ENCODE peak calls at places on chromosomes 16 and 17, in nine cellular contexts. One of them, this sample, is unnamed.

GRCh38 chr16:8869212-8869987 is 594 bp upstream of the CARHSP1 start:
- DNase-seq in non-pigmented ciliary epithelial cell: no peak
- DNase-seq in BJ: no peak
- DNase-seq in caudate nucleus: no peak
- DNase-seq in breast epithelium: no peak
- DNase-seq in T-helper 2 cell: no peak
- DNase-seq in HuH-7: peak
- DNase-seq in KG1: no peak
- DNase-seq in EH: no peak
- DNase-seq in this sample: no peak

GRCh38 chr16:70444249-70445063 is 5.6 kb upstream of the ST3GAL2 start:
- DNase-seq in non-pigmented ciliary epithelial cell: no peak
- DNase-seq in BJ: no peak
- DNase-seq in caudate nucleus: no peak
- DNase-seq in breast epithelium: no peak
- DNase-seq in T-helper 2 cell: no peak
- DNase-seq in HuH-7: peak
- DNase-seq in KG1: no peak
- DNase-seq in EH: no peak
- DNase-seq in this sample: no peak

GRCh38 chr17:31561469-31562412 is 170.3 kb downstream of the RAB11FIP4 start:
- DNase-seq in non-pigmented ciliary epithelial cell: no peak
- DNase-seq in BJ: no peak
- DNase-seq in caudate nucleus: no peak
- DNase-seq in breast epithelium: no peak
- DNase-seq in T-helper 2 cell: no peak
- DNase-seq in HuH-7: peak
- DNase-seq in KG1: peak
- DNase-seq in EH: peak
- DNase-seq in this sample: peak

GRCh38 chr17:77738666-77739531 is 219.6 kb upstream of the TNRC6C start:
- DNase-seq in non-pigmented ciliary epithelial cell: no peak
- DNase-seq in BJ: no peak
- DNase-seq in caudate nucleus: peak
- DNase-seq in breast epithelium: peak
- DNase-seq in T-helper 2 cell: no peak
- DNase-seq in HuH-7: no peak
- DNase-seq in KG1: no peak
- DNase-seq in EH: no peak
- DNase-seq in this sample: no peak

GRCh38 chr17:50265212-50265611 is 9.1 kb upstream of the TMEM92 start:
- DNase-seq in non-pigmented ciliary epithelial cell: no peak
- DNase-seq in BJ: no peak
- DNase-seq in caudate nucleus: no peak
- DNase-seq in breast epithelium: no peak
- DNase-seq in T-helper 2 cell: no peak
- DNase-seq in HuH-7: no peak
- DNase-seq in KG1: no peak
- DNase-seq in EH: no peak
- DNase-seq in this sample: no peak

GRCh38 chr17:6019959-6020358 is 50.2 kb upstream of the WSCD1 start:
- DNase-seq in non-pigmented ciliary epithelial cell: no peak
- DNase-seq in BJ: no peak
- DNase-seq in caudate nucleus: no peak
- DNase-seq in breast epithelium: no peak
- DNase-seq in T-helper 2 cell: no peak
- DNase-seq in HuH-7: no peak
- DNase-seq in KG1: no peak
- DNase-seq in EH: no peak
- DNase-seq in this sample: no peak

GRCh38 chr17:41824086-41824485 is 11.3 kb downstream of the FKBP10 start:
- DNase-seq in non-pigmented ciliary epithelial cell: no peak
- DNase-seq in BJ: no peak
- DNase-seq in caudate nucleus: no peak
- DNase-seq in breast epithelium: no peak
- DNase-seq in T-helper 2 cell: no peak
- DNase-seq in HuH-7: no peak
- DNase-seq in KG1: no peak
- DNase-seq in EH: peak
- DNase-seq in this sample: peak

GRCh38 chr17:69141802-69142472 is at the start of gene ABCA6:
- DNase-seq in non-pigmented ciliary epithelial cell: no peak
- DNase-seq in BJ: peak
- DNase-seq in caudate nucleus: no peak
- DNase-seq in breast epithelium: no peak
- DNase-seq in T-helper 2 cell: no peak
- DNase-seq in HuH-7: no peak
- DNase-seq in KG1: no peak
- DNase-seq in EH: peak
- DNase-seq in this sample: peak

GRCh38 chr17:19578545-19578944 is 44.9 kb downstream of the SLC47A1 start:
- DNase-seq in non-pigmented ciliary epithelial cell: no peak
- DNase-seq in BJ: no peak
- DNase-seq in caudate nucleus: no peak
- DNase-seq in breast epithelium: no peak
- DNase-seq in T-helper 2 cell: no peak
- DNase-seq in HuH-7: no peak
- DNase-seq in KG1: no peak
- DNase-seq in EH: peak
- DNase-seq in this sample: peak

GRCh38 chr16:50153648-50154368 is 702 bp downstream of the TENT4B start:
- DNase-seq in non-pigmented ciliary epithelial cell: no peak
- DNase-seq in BJ: no peak
- DNase-seq in caudate nucleus: peak
- DNase-seq in breast epithelium: no peak
- DNase-seq in T-helper 2 cell: peak
- DNase-seq in HuH-7: peak
- DNase-seq in KG1: no peak
- DNase-seq in EH: peak
- DNase-seq in this sample: peak

GRCh38 chr16:81493755-81494433 is 49.3 kb downstream of the CMIP start:
- DNase-seq in non-pigmented ciliary epithelial cell: peak
- DNase-seq in BJ: peak
- DNase-seq in caudate nucleus: no peak
- DNase-seq in breast epithelium: peak
- DNase-seq in T-helper 2 cell: no peak
- DNase-seq in HuH-7: no peak
- DNase-seq in KG1: no peak
- DNase-seq in EH: peak
- DNase-seq in this sample: peak

GRCh38 chr17:78650093-78650715 is 73.0 kb upstream of the DNAH17 start:
- DNase-seq in non-pigmented ciliary epithelial cell: no peak
- DNase-seq in BJ: no peak
- DNase-seq in caudate nucleus: no peak
- DNase-seq in breast epithelium: no peak
- DNase-seq in T-helper 2 cell: no peak
- DNase-seq in HuH-7: peak
- DNase-seq in KG1: no peak
- DNase-seq in EH: no peak
- DNase-seq in this sample: no peak

GRCh38 chr17:77968788-77969187 is 10.3 kb downstream of the TNRC6C start:
- DNase-seq in non-pigmented ciliary epithelial cell: no peak
- DNase-seq in BJ: no peak
- DNase-seq in caudate nucleus: no peak
- DNase-seq in breast epithelium: no peak
- DNase-seq in T-helper 2 cell: no peak
- DNase-seq in HuH-7: no peak
- DNase-seq in KG1: no peak
- DNase-seq in EH: no peak
- DNase-seq in this sample: no peak

GRCh38 chr17:58189436-58190146 is 2.9 kb upstream of the EPX start:
- DNase-seq in non-pigmented ciliary epithelial cell: peak
- DNase-seq in BJ: peak
- DNase-seq in caudate nucleus: no peak
- DNase-seq in breast epithelium: no peak
- DNase-seq in T-helper 2 cell: no peak
- DNase-seq in HuH-7: no peak
- DNase-seq in KG1: no peak
- DNase-seq in EH: peak
- DNase-seq in this sample: peak

GRCh38 chr16:15961060-15961511 is 11.7 kb downstream of the ABCC1 start:
- DNase-seq in non-pigmented ciliary epithelial cell: no peak
- DNase-seq in BJ: no peak
- DNase-seq in caudate nucleus: no peak
- DNase-seq in breast epithelium: no peak
- DNase-seq in T-helper 2 cell: peak
- DNase-seq in HuH-7: no peak
- DNase-seq in KG1: no peak
- DNase-seq in EH: no peak
- DNase-seq in this sample: no peak